ENCODE peak calls at places on chromosomes 13 and 19, in ten cellular contexts. Y, O, A, T, C, R, X, S, J and U are unnamed samples.
A peak's percentile ranks its signal among the peaks of the same experiment; 100 is the strongest.

GRCh38 chr13:65744761-65745160 is 1485.4 kb downstream of the PCDH9 start:
- DNase-seq in Y (no peak), O (no peak), A (no peak), T (no peak), C (no peak), R (peak; percentile 18), X (peak; percentile 71), S (no peak), J (no peak), U (no peak)

GRCh38 chr13:40536443-40537113 is 129.9 kb downstream of the FOXO1 start:
- DNase-seq in Y (peak; percentile 84), O (no peak), A (no peak), T (no peak), C (no peak), R (no peak), X (no peak), S (peak; percentile 26), J (no peak), U (no peak)

GRCh38 chr13:20035130-20035529 is 76.6 kb downstream of the ZMYM2 start:
- DNase-seq in Y (no peak), O (peak; percentile 14), A (no peak), T (no peak), C (no peak), R (peak; percentile 26), X (peak; percentile 7), S (no peak), J (no peak), U (no peak)

GRCh38 chr19:45515081-45515624 is 7.9 kb downstream of the VASP start:
- DNase-seq in Y (no peak), O (no peak), A (peak; percentile 83), T (peak; percentile 65), C (no peak), R (no peak), X (no peak), S (peak; percentile 50), J (no peak), U (no peak)

GRCh38 chr13:25170554-25171107 is 1.5 kb downstream of the AMER2 start:
- DNase-seq in Y (no peak), O (peak; percentile 85), A (no peak), T (no peak), C (peak; percentile 52), R (peak; percentile 4), X (peak; percentile 4), S (no peak), J (no peak), U (no peak)

GRCh38 chr19:55283548-55284393 is at the start of gene BRSK1:
- DNase-seq in Y (peak; percentile 84), O (peak; percentile 90), A (no peak), T (peak; percentile 72), C (no peak), R (peak; percentile 36), X (peak; percentile 70), S (peak; percentile 51), J (peak; percentile 85), U (no peak)

GRCh38 chr13:64371045-64371444 is 2859.1 kb downstream of the PCDH9 start:
- DNase-seq in Y (no peak), O (no peak), A (no peak), T (no peak), C (no peak), R (peak; percentile 15), X (no peak), S (no peak), J (no peak), U (no peak)

GRCh38 chr13:49097374-49097773 is 121.7 kb downstream of the FNDC3A start:
- DNase-seq in Y (no peak), O (peak; percentile 34), A (no peak), T (no peak), C (no peak), R (peak; percentile 72), X (peak; percentile 88), S (no peak), J (peak; percentile 13), U (no peak)

GRCh38 chr13:40102854-40103253 is 447.4 kb downstream of the COG6 start:
- DNase-seq in Y (no peak), O (no peak), A (no peak), T (no peak), C (no peak), R (peak; percentile 89), X (peak; percentile 73), S (peak; percentile 73), J (no peak), U (no peak)

GRCh38 chr13:111929036-111929616 is 137.8 kb upstream of the SOX1 start:
- DNase-seq in Y (peak; percentile 14), O (no peak), A (peak; percentile 22), T (no peak), C (no peak), R (no peak), X (no peak), S (no peak), J (no peak), U (peak; percentile 61)

GRCh38 chr19:9673912-9674668 is 810 bp downstream of the ZNF562 start:
- DNase-seq in Y (no peak), O (peak; percentile 19), A (no peak), T (no peak), C (no peak), R (peak; percentile 2), X (no peak), S (no peak), J (no peak), U (no peak)

GRCh38 chr19:27861411-27861975 is 1351.5 kb downstream of the UQCRFS1 start:
- DNase-seq in Y (no peak), O (no peak), A (no peak), T (no peak), C (no peak), R (no peak), X (no peak), S (no peak), J (no peak), U (no peak)

GRCh38 chr13:35961461-35962220 is 169.5 kb downstream of the DCLK1 start:
- DNase-seq in Y (no peak), O (peak; percentile 15), A (no peak), T (no peak), C (no peak), R (peak; percentile 40), X (no peak), S (no peak), J (no peak), U (no peak)

GRCh38 chr19:45168767-45169351 is 8.1 kb upstream of the NKPD1 start:
- DNase-seq in Y (no peak), O (no peak), A (no peak), T (no peak), C (no peak), R (no peak), X (no peak), S (no peak), J (no peak), U (no peak)

GRCh38 chr13:107834717-107835116 is 380.6 kb downstream of the LIG4 start:
- DNase-seq in Y (no peak), O (no peak), A (no peak), T (no peak), C (no peak), R (peak; percentile 39), X (peak; percentile 11), S (no peak), J (no peak), U (no peak)

GRCh38 chr19:1468274-1469199 is 10.5 kb downstream of the C19orf25 start:
- DNase-seq in Y (no peak), O (peak; percentile 65), A (no peak), T (no peak), C (no peak), R (peak; percentile 42), X (no peak), S (no peak), J (no peak), U (no peak)

GRCh38 chr19:23440791-23441190 is 45.5 kb upstream of the ZNF91 start:
- DNase-seq in Y (no peak), O (no peak), A (no peak), T (no peak), C (no peak), R (no peak), X (peak; percentile 0), S (no peak), J (peak; percentile 56), U (no peak)

GRCh38 chr19:46069841-46070341 is 29.1 kb upstream of the IGFL4 start:
- DNase-seq in Y (no peak), O (no peak), A (no peak), T (no peak), C (no peak), R (peak; percentile 96), X (peak; percentile 95), S (peak; percentile 32), J (no peak), U (no peak)

GRCh38 chr19:41753159-41753558 is 2.2 kb upstream of the CEACAM6 start:
- DNase-seq in Y (peak; percentile 50), O (peak; percentile 69), A (peak; percentile 72), T (no peak), C (peak; percentile 57), R (peak; percentile 34), X (peak; percentile 40), S (peak; percentile 20), J (peak; percentile 71), U (no peak)
- TF ChIP-seq CTCF in Y (peak; percentile 85), O (peak; percentile 86), A (peak; percentile 85), T (peak; percentile 61), C (peak; percentile 87), R (peak; percentile 73), X (peak; percentile 73), S (peak; percentile 34), J (peak; percentile 85), U (peak; percentile 56)

GRCh38 chr19:6551607-6552450 is 21.0 kb downstream of the TNFSF9 start:
- DNase-seq in Y (no peak), O (peak; percentile 68), A (no peak), T (no peak), C (peak; percentile 79), R (no peak), X (peak; percentile 17), S (no peak), J (peak; percentile 46), U (no peak)
- TF ChIP-seq CTCF in Y (peak; percentile 4), O (peak; percentile 55), A (no peak), T (no peak), C (peak; percentile 54), R (no peak), X (peak; percentile 16), S (no peak), J (no peak), U (peak; percentile 65)

GRCh38 chr19:18023596-18024212 is 15.7 kb downstream of the ARRDC2 start:
- DNase-seq in Y (no peak), O (peak; percentile 95), A (peak; percentile 91), T (peak; percentile 95), C (no peak), R (peak; percentile 96), X (peak; percentile 95), S (peak; percentile 83), J (no peak), U (no peak)

GRCh38 chr19:18021121-18021755 is 13.3 kb downstream of the ARRDC2 start:
- DNase-seq in Y (no peak), O (peak; percentile 80), A (peak; percentile 90), T (peak; percentile 91), C (peak; percentile 54), R (peak; percentile 96), X (peak; percentile 92), S (peak; percentile 95), J (no peak), U (no peak)

GRCh38 chr19:18017275-18018083 is 9.5 kb downstream of the ARRDC2 start:
- DNase-seq in Y (no peak), O (peak; percentile 35), A (no peak), T (peak; percentile 25), C (no peak), R (peak; percentile 36), X (no peak), S (peak; percentile 59), J (no peak), U (no peak)

GRCh38 chr19:18020212-18021067 is 12.5 kb downstream of the ARRDC2 start:
- DNase-seq in Y (no peak), O (no peak), A (peak; percentile 72), T (peak; percentile 87), C (no peak), R (peak; percentile 77), X (peak; percentile 67), S (peak; percentile 88), J (no peak), U (no peak)
- TF ChIP-seq CTCF in Y (no peak), O (no peak), A (peak; percentile 10), T (peak; percentile 16), C (no peak), R (no peak), X (no peak), S (no peak), J (no peak), U (peak; percentile 27)

GRCh38 chr13:85798999-85799646 is at the start of gene SLITRK6:
- DNase-seq in Y (no peak), O (peak; percentile 80), A (no peak), T (no peak), C (no peak), R (peak; percentile 85), X (peak; percentile 66), S (no peak), J (peak; percentile 15), U (no peak)
- TF ChIP-seq CTCF in Y (no peak), O (peak; percentile 40), A (no peak), T (no peak), C (no peak), R (peak; percentile 48), X (no peak), S (no peak), J (peak; percentile 49), U (peak; percentile 59)